ENCODE peak calls at places on chromosomes 13 and 19, in seven cellular contexts. One of them, this sample, is unnamed.

GRCh38 chr13:42384265-42384664 is 112.3 kb downstream of the AKAP11 start:
- DNase-seq in G401: no peak
- DNase-seq in neuronal stem cell: no peak
- DNase-seq in ovary: no peak
- DNase-seq in Caco-2: no peak
- DNase-seq in skeletal muscle cell: no peak
- DNase-seq in left ventricle myocardium superior: no peak
- DNase-seq in this sample: peak; percentile 3

GRCh38 chr19:19475845-19476828 is 39.2 kb downstream of the TSSK6 start:
- DNase-seq in G401: peak; percentile 73
- DNase-seq in neuronal stem cell: no peak
- DNase-seq in ovary: no peak
- DNase-seq in Caco-2: no peak
- DNase-seq in skeletal muscle cell: no peak
- DNase-seq in left ventricle myocardium superior: peak; percentile 17
- DNase-seq in this sample: peak; percentile 30

GRCh38 chr19:10603873-10604459 is 16.9 kb upstream of the AP1M2 start:
- DNase-seq in G401: no peak
- DNase-seq in neuronal stem cell: no peak
- DNase-seq in ovary: no peak
- DNase-seq in Caco-2: no peak
- DNase-seq in skeletal muscle cell: no peak
- DNase-seq in left ventricle myocardium superior: no peak
- DNase-seq in this sample: peak; percentile 48

GRCh38 chr19:618674-619285 is 14.6 kb downstream of the POLRMT start:
- DNase-seq in G401: no peak
- DNase-seq in neuronal stem cell: no peak
- DNase-seq in ovary: no peak
- DNase-seq in Caco-2: no peak
- DNase-seq in skeletal muscle cell: no peak
- DNase-seq in left ventricle myocardium superior: no peak
- DNase-seq in this sample: no peak

GRCh38 chr13:27280009-27280646 is 9.5 kb downstream of the RASL11A start:
- DNase-seq in G401: no peak
- DNase-seq in neuronal stem cell: no peak
- DNase-seq in ovary: no peak
- DNase-seq in Caco-2: no peak
- DNase-seq in skeletal muscle cell: no peak
- DNase-seq in left ventricle myocardium superior: no peak
- DNase-seq in this sample: no peak

GRCh38 chr13:110447058-110447511 is 114.4 kb downstream of the RAB20 start:
- DNase-seq in G401: no peak
- DNase-seq in neuronal stem cell: no peak
- DNase-seq in ovary: peak; percentile 55
- DNase-seq in Caco-2: no peak
- DNase-seq in skeletal muscle cell: no peak
- DNase-seq in left ventricle myocardium superior: no peak
- DNase-seq in this sample: peak; percentile 42

GRCh38 chr13:110560606-110561334 is 752 bp downstream of the RAB20 start:
- DNase-seq in G401: no peak
- DNase-seq in neuronal stem cell: peak; percentile 48
- DNase-seq in ovary: peak; percentile 42
- DNase-seq in Caco-2: peak; percentile 58
- DNase-seq in skeletal muscle cell: no peak
- DNase-seq in left ventricle myocardium superior: no peak
- DNase-seq in this sample: peak; percentile 56

GRCh38 chr13:42981853-42982252 is 10.2 kb downstream of the EPSTI1 start:
- DNase-seq in G401: no peak
- DNase-seq in neuronal stem cell: no peak
- DNase-seq in ovary: no peak
- DNase-seq in Caco-2: peak; percentile 82
- DNase-seq in skeletal muscle cell: no peak
- DNase-seq in left ventricle myocardium superior: no peak
- DNase-seq in this sample: peak; percentile 95

GRCh38 chr13:28077231-28077630 is 23.1 kb downstream of the FLT3 start:
- DNase-seq in G401: no peak
- DNase-seq in neuronal stem cell: no peak
- DNase-seq in ovary: no peak
- DNase-seq in Caco-2: no peak
- DNase-seq in skeletal muscle cell: no peak
- DNase-seq in left ventricle myocardium superior: no peak
- DNase-seq in this sample: no peak

GRCh38 chr13:113555141-113555540 is 29.4 kb upstream of the TFDP1 start:
- DNase-seq in G401: no peak
- DNase-seq in neuronal stem cell: no peak
- DNase-seq in ovary: peak; percentile 6
- DNase-seq in Caco-2: no peak
- DNase-seq in skeletal muscle cell: no peak
- DNase-seq in left ventricle myocardium superior: no peak
- DNase-seq in this sample: no peak

GRCh38 chr19:44684892-44685847 is 13.8 kb upstream of the CEACAM16 start:
- DNase-seq in G401: no peak
- DNase-seq in neuronal stem cell: peak; percentile 17
- DNase-seq in ovary: peak; percentile 30
- DNase-seq in Caco-2: no peak
- DNase-seq in skeletal muscle cell: peak; percentile 70
- DNase-seq in left ventricle myocardium superior: no peak
- DNase-seq in this sample: no peak

GRCh38 chr13:59276436-59276835 is 887.3 kb downstream of the DIAPH3 start:
- DNase-seq in G401: no peak
- DNase-seq in neuronal stem cell: no peak
- DNase-seq in ovary: no peak
- DNase-seq in Caco-2: no peak
- DNase-seq in skeletal muscle cell: no peak
- DNase-seq in left ventricle myocardium superior: no peak
- DNase-seq in this sample: peak; percentile 41